ENCODE peak calls at places on chromosomes 6 and 20, in seven cellular contexts. J, I, L, X, G, B and V are unnamed samples.

GRCh38 chr20:19992996-19993908 is 23.9 kb upstream of the NAA20 start:
- DNase-seq in G (peak), B (no peak), J (no peak), I (no peak), L (no peak), X (no peak), V (peak)

GRCh38 chr6:169960891-169961611 is 209.6 kb downstream of the ERMARD start:
- DNase-seq in B (no peak), X (no peak), J (no peak), I (no peak), L (no peak), G (no peak), V (no peak)

GRCh38 chr6:157513004-157513603 is 132.1 kb downstream of the ZDHHC14 start:
- DNase-seq in X (no peak), G (no peak), B (no peak), L (no peak), I (no peak), J (no peak), V (no peak)

GRCh38 chr6:3481640-3482039 is 24.8 kb upstream of the SLC22A23 start:
- DNase-seq in B (no peak), L (no peak), G (no peak), I (no peak), X (no peak), J (no peak), V (no peak)

GRCh38 chr6:135686784-135687301 is 164.7 kb upstream of the PDE7B start:
- DNase-seq in J (no peak), L (no peak), X (no peak), I (no peak), G (peak), B (no peak), V (no peak)

GRCh38 chr6:81304486-81304885 is 448.0 kb downstream of the TENT5A start:
- DNase-seq in L (no peak), J (no peak), B (no peak), X (no peak), G (peak), I (no peak), V (no peak)

GRCh38 chr6:36544228-36544627 is 3.1 kb downstream of the STK38 start:
- DNase-seq in L (peak), I (no peak), J (peak), G (peak), B (no peak), X (peak), V (no peak)

GRCh38 chr6:57432919-57433684 is 115.7 kb downstream of the PRIM2 start:
- DNase-seq in J (no peak), I (no peak), X (no peak), B (no peak), L (no peak), G (no peak), V (no peak)

GRCh38 chr6:69846312-69846711 is 20.0 kb upstream of the COL19A1 start:
- DNase-seq in B (no peak), I (no peak), L (no peak), G (no peak), X (no peak), J (no peak), V (no peak)

GRCh38 chr6:162119349-162119748 is 608.2 kb downstream of the PRKN start:
- DNase-seq in J (no peak), I (no peak), B (no peak), L (no peak), X (no peak), G (no peak), V (no peak)

GRCh38 chr20:11180186-11180585 is 506.4 kb upstream of the JAG1 start:
- DNase-seq in X (no peak), B (no peak), L (no peak), G (no peak), J (no peak), I (no peak), V (no peak)

GRCh38 chr20:57389695-57390603 is 1.2 kb upstream of the RBM38 start:
- DNase-seq in G (no peak), L (peak), B (no peak), X (peak), J (peak), I (no peak), V (no peak)

GRCh38 chr6:6752129-6752528 is 163.6 kb downstream of the LY86 start:
- DNase-seq in L (no peak), G (peak), I (no peak), B (no peak), X (no peak), J (no peak), V (no peak)

GRCh38 chr6:53803081-53803860 is 8.5 kb downstream of the LRRC1 start:
- DNase-seq in X (no peak), J (no peak), G (peak), B (no peak), I (no peak), L (no peak), V (no peak)

GRCh38 chr20:11979306-11980128 is 61.8 kb downstream of the BTBD3 start:
- DNase-seq in I (no peak), X (peak), G (no peak), J (peak), L (no peak), B (no peak), V (no peak)

GRCh38 chr20:6635034-6635736 is 132.3 kb upstream of the BMP2 start:
- DNase-seq in X (no peak), G (no peak), J (no peak), L (no peak), B (no peak), I (no peak), V (no peak)

GRCh38 chr6:165674155-165675029 is 11.4 kb upstream of the PDE10A start:
- DNase-seq in I (peak), X (no peak), G (no peak), L (no peak), B (no peak), J (no peak), V (no peak)

GRCh38 chr6:89828988-89829590 is 591 bp upstream of the CASP8AP2 start:
- DNase-seq in B (no peak), L (no peak), G (no peak), X (peak), J (peak), I (no peak), V (peak)

GRCh38 chr6:90326404-90327057 is 29.9 kb upstream of the BACH2 start:
- DNase-seq in B (no peak), J (no peak), I (no peak), L (no peak), G (no peak), X (no peak), V (no peak)

GRCh38 chr6:83539678-83540077 is 27.3 kb downstream of the PRSS35 start:
- DNase-seq in L (no peak), I (no peak), G (no peak), X (no peak), B (no peak), J (no peak), V (no peak)